ENCODE peak calls at places on chromosomes 2 and 18, in four cellular contexts. T is mesothelial cell of epicardium, A is astrocyte, F is Calu3. X is an unnamed sample.

GRCh38 chr18:7567487-7568425 is 640 bp downstream of the PTPRM start:
- DNase-seq in T (peak), A (peak), F (peak), X (no peak)

GRCh38 chr2:62354771-62355550 is 151.0 kb downstream of the TMEM17 start:
- DNase-seq in T (no peak), F (no peak), A (peak), X (no peak)

GRCh38 chr18:74610216-74610615 is 12.5 kb downstream of the ZNF407 start:
- DNase-seq in T (no peak), A (no peak), F (no peak), X (no peak)

GRCh38 chr18:3148930-3149535 is 70.7 kb downstream of the MYOM1 start:
- DNase-seq in T (no peak), F (no peak), A (peak), X (no peak)

GRCh38 chr2:219369447-219369861 is 18.3 kb downstream of the DNPEP start:
- DNase-seq in F (no peak), A (peak), T (no peak), X (no peak)

GRCh38 chr2:183868707-183869106 is 729.6 kb upstream of the ZNF804A start:
- DNase-seq in F (no peak), T (no peak), A (peak), X (no peak)

GRCh38 chr2:18829331-18829902 is 240.0 kb upstream of the NT5C1B start:
- DNase-seq in F (peak), T (no peak), A (peak), X (no peak)

GRCh38 chr2:46335404-46335965 is 38.3 kb downstream of the EPAS1 start:
- DNase-seq in F (peak), A (peak), T (no peak), X (no peak)

GRCh38 chr18:76657428-76657827 is 162.4 kb upstream of the ZNF516 start:
- DNase-seq in A (no peak), T (no peak), F (no peak), X (no peak)

GRCh38 chr18:79427368-79428225 is 31.9 kb downstream of the NFATC1 start:
- DNase-seq in F (no peak), A (no peak), T (no peak), X (no peak)

GRCh38 chr2:655626-656025 is 21.6 kb downstream of the TMEM18 start:
- DNase-seq in T (no peak), A (peak), F (no peak), X (peak)

GRCh38 chr2:207161724-207162123 is 4.0 kb downstream of the KLF7 start:
- DNase-seq in A (peak), T (no peak), F (no peak), X (no peak)

GRCh38 chr2:240968731-240969624 is 29.4 kb upstream of the SNED1 start:
- DNase-seq in T (no peak), A (no peak), F (no peak), X (peak)

GRCh38 chr2:191512202-191512601 is 165.7 kb upstream of the NABP1 start:
- DNase-seq in F (no peak), A (no peak), T (no peak), X (no peak)

GRCh38 chr2:126666003-126666402 is 10.0 kb downstream of the GYPC start:
- DNase-seq in A (no peak), F (no peak), T (no peak), X (no peak)

GRCh38 chr2:241413929-241414580 is 58.0 kb downstream of the FARP2 start:
- DNase-seq in A (peak), F (no peak), T (no peak), X (no peak)

GRCh38 chr2:172968061-172968469 is 107.6 kb upstream of the MAP3K20 start:
- DNase-seq in A (peak), F (no peak), T (no peak), X (no peak)

GRCh38 chr2:55957142-55957541 is 33.6 kb upstream of the EFEMP1 start:
- DNase-seq in T (no peak), A (peak), F (no peak), X (no peak)

GRCh38 chr18:66560092-66560491 is 43.8 kb downstream of the CDH19 start:
- DNase-seq in T (no peak), F (peak), A (peak), X (no peak)

GRCh38 chr2:127162261-127163089 is 55.5 kb upstream of the BIN1 start:
- DNase-seq in A (no peak), F (no peak), T (peak), X (no peak)

GRCh38 chr2:65353927-65354326 is 78.5 kb downstream of the SPRED2 start:
- DNase-seq in T (no peak), A (no peak), F (no peak), X (no peak)

GRCh38 chr2:61291851-61292575 is 130.0 kb downstream of the C2orf74 start:
- DNase-seq in T (no peak), A (no peak), F (no peak), X (no peak)

GRCh38 chr2:174681983-174682577 is 82.2 kb downstream of the CHRNA1 start:
- DNase-seq in A (no peak), F (peak), T (peak), X (peak)

GRCh38 chr2:119245076-119245840 is 21.6 kb downstream of the STEAP3 start:
- DNase-seq in T (no peak), A (no peak), F (no peak), X (no peak)

GRCh38 chr2:71578665-71579371 is 125.5 kb downstream of the DYSF start:
- DNase-seq in T (no peak), A (no peak), F (no peak), X (no peak)

GRCh38 chr2:160224060-160224459 is 24.0 kb upstream of the ITGB6 start:
- DNase-seq in A (peak), T (no peak), F (peak), X (no peak)

GRCh38 chr2:132517386-132517785 is 100.8 kb downstream of the GPR39 start:
- DNase-seq in F (no peak), A (no peak), T (no peak), X (no peak)

GRCh38 chr18:45505497-45506206 is 109.6 kb upstream of the SLC14A2 start:
- DNase-seq in T (no peak), A (peak), F (no peak), X (no peak)

GRCh38 chr2:241499146-241499965 is 9.0 kb downstream of the STK25 start:
- DNase-seq in T (no peak), A (no peak), F (no peak), X (no peak)

GRCh38 chr2:224591245-224591644 is 6.1 kb upstream of the CUL3 start:
- DNase-seq in A (no peak), F (no peak), T (no peak), X (no peak)

GRCh38 chr18:54330768-54331548 is 26.7 kb downstream of the STARD6 start:
- DNase-seq in T (no peak), A (no peak), F (no peak), X (no peak)
- TF ChIP-seq CTCF in T (no peak), A (no peak), F (no peak), X (no peak)

DNA sequence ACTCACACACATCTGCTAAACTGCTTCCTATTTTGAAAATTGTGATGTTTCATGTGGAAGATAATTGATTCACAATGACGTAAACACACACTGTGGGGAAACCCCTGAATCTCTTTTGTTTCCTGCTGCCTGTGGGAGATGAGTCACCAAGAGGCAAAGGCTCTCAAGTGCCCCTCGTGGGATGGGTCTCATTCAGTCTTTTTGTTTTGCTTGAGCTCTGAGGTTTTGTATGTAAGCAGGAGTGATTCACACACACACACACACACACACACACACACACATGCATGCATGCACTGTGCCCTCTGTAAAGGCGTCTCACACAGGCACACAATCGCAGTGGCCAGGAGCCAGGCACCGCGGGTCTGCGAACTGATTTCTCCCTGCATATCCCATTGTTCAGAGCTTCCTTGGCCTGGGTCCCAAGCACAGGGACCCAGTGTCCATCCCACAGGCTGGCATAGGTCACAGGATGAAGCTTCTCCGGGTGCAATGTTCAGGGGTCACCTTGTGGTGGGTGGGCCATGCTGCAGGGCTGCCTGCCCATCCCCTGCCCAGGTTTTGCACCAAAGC is 12.1 kb upstream of the ARHGEF4 start:
- DNase-seq in F (peak), T (no peak), A (peak), X (no peak)
- TF ChIP-seq CTCF in F (no peak), T (no peak), A (no peak), X (no peak)

DNA sequence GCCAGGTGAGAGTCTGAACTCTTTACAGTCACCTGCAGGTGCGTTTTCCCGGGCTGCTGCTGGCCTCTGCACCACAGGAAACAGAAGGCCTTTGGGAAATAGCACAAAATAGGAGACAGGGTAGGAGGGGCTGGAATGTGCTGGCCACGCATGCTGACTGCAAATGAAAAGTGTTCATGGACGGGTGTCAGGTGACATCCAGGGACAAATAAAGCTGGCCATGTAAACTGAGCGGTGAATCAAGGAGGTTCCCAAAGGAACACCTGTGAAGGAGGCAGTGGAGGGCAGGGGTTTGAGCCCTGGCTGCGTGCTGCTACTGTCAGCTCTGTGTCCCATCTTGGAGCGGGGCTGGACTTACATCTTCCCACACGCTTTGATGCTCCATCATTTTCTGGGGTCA is 42.4 kb upstream of the GBX2 start:
- DNase-seq in F (no peak), A (no peak), T (no peak), X (no peak)
- TF ChIP-seq CTCF in F (no peak), A (no peak), T (no peak), X (no peak)

GRCh38 chr2:100818606-100819364 is 1.2 kb upstream of the NPAS2 start:
- DNase-seq in A (peak), F (peak), T (peak), X (no peak)
- TF ChIP-seq CTCF in A (peak), F (peak), T (no peak), X (no peak)

GRCh38 chr18:48962857-48963554 is 12.2 kb upstream of the SMAD7 start:
- DNase-seq in A (peak), F (no peak), T (no peak), X (no peak)
- TF ChIP-seq CTCF in A (no peak), F (no peak), T (no peak), X (no peak)

GRCh38 chr2:41032715-41033114 is 580.8 kb upstream of the SLC8A1 start:
- DNase-seq in A (no peak), T (no peak), F (no peak), X (no peak)
- TF ChIP-seq CTCF in A (no peak), T (no peak), F (no peak), X (no peak)

GRCh38 chr18:43277164-43277600 is at the start of gene SYT4:
- DNase-seq in A (peak), F (peak), T (peak), X (no peak)
- TF ChIP-seq CTCF in A (no peak), F (no peak), T (no peak), X (no peak)